ENCODE peak calls at places on chromosomes 2 and 18, in six cellular contexts. P is A549, B is ovary, T is transverse colon, Y is breast epithelium, Q is H54. W is an unnamed sample.

GRCh38 chr2:84899681-84900080 is 5.8 kb upstream of the TMSB10 start:
- DNase-seq in P (no peak), Y (no peak), B (no peak), T (no peak), Q (no peak), W (no peak)

GRCh38 chr2:159713691-159714585 is 1.6 kb downstream of the MARCHF7 start:
- DNase-seq in P (peak), T (no peak), Q (no peak), B (no peak), Y (no peak), W (peak)

GRCh38 chr2:28390857-28391563 is 1.6 kb upstream of the FOSL2 start:
- DNase-seq in Q (peak), Y (peak), B (peak), P (peak), T (peak), W (peak)

GRCh38 chr18:47595816-47596501 is 334.5 kb downstream of the SMAD2 start:
- DNase-seq in T (peak), B (no peak), Y (no peak), P (peak), Q (peak), W (peak)

GRCh38 chr18:22223961-22224322 is 54.6 kb downstream of the GATA6 start:
- DNase-seq in Q (no peak), P (no peak), T (no peak), B (no peak), Y (no peak), W (no peak)

GRCh38 chr2:16671760-16672159 is 6.1 kb upstream of the CYRIA start:
- DNase-seq in P (no peak), T (no peak), B (no peak), Q (no peak), Y (no peak), W (peak)

GRCh38 chr18:41955688-41956087 is 654 bp downstream of the PIK3C3 start:
- DNase-seq in T (no peak), P (no peak), Q (no peak), Y (no peak), B (no peak), W (peak)

GRCh38 chr2:132009874-132010521 is 151.8 kb downstream of the ANKRD30BL start:
- DNase-seq in Y (no peak), Q (no peak), T (no peak), P (no peak), B (no peak), W (no peak)

GRCh38 chr2:143171817-143172216 is 42.6 kb downstream of the ARHGAP15 start:
- DNase-seq in Q (no peak), T (no peak), P (no peak), Y (no peak), B (no peak), W (no peak)

GRCh38 chr18:48997985-48998831 is 47.4 kb upstream of the SMAD7 start:
- DNase-seq in B (no peak), T (no peak), P (peak), Q (peak), Y (peak), W (no peak)

GRCh38 chr2:150538582-150539236 is 51.2 kb upstream of the RND3 start:
- DNase-seq in Q (no peak), B (no peak), P (no peak), Y (no peak), T (no peak), W (no peak)

GRCh38 chr2:224772494-224772893 is 56.3 kb upstream of the CCDC195 start:
- DNase-seq in T (no peak), Y (no peak), B (no peak), Q (no peak), P (no peak), W (no peak)

GRCh38 chr2:68861330-68861729 is 9.9 kb downstream of the BMP10 start:
- DNase-seq in B (no peak), Q (no peak), Y (no peak), T (no peak), P (no peak), W (no peak)

GRCh38 chr2:102342888-102343287 is 12.7 kb upstream of the IL18R1 start:
- DNase-seq in P (no peak), B (no peak), Q (no peak), T (no peak), Y (no peak), W (no peak)

GRCh38 chr2:50133766-50134165 is 898.2 kb downstream of the NRXN1 start:
- DNase-seq in P (no peak), T (no peak), Y (no peak), B (no peak), Q (no peak), W (no peak)

GRCh38 chr2:85748948-85749875 is 4.6 kb upstream of the ATOH8 start:
- DNase-seq in P (no peak), B (no peak), Y (no peak), T (no peak), Q (no peak), W (no peak)

GRCh38 chr2:190809876-190810525 is 70.6 kb upstream of the GLS start:
- DNase-seq in T (no peak), Y (no peak), Q (no peak), B (no peak), P (no peak), W (no peak)

GRCh38 chr2:156803243-156803642 is 367.1 kb downstream of the GPD2 start:
- DNase-seq in Q (no peak), Y (no peak), T (no peak), P (no peak), B (no peak), W (no peak)

GRCh38 chr2:233852056-233852455 is 2.3 kb downstream of the HJURP start:
- DNase-seq in P (no peak), B (no peak), Q (no peak), T (no peak), Y (no peak), W (peak)

GRCh38 chr2:225764346-225764745 is 364.8 kb downstream of the NYAP2 start:
- DNase-seq in P (no peak), Y (no peak), T (no peak), B (no peak), Q (no peak), W (no peak)

GRCh38 chr18:72727038-72727690 is 140.6 kb downstream of the NETO1 start:
- DNase-seq in P (no peak), B (no peak), Y (no peak), Q (no peak), T (no peak), W (no peak)

GRCh38 chr2:232341061-232341738 is 37.4 kb upstream of the ALPP start:
- DNase-seq in Y (no peak), B (peak), Q (no peak), T (no peak), P (no peak), W (no peak)

GRCh38 chr2:149617057-149617456 is 29.5 kb upstream of the MMADHC start:
- DNase-seq in B (no peak), T (no peak), Y (no peak), Q (no peak), P (no peak), W (no peak)

GRCh38 chr2:1593371-1594205 is 150.7 kb downstream of the PXDN start:
- DNase-seq in T (no peak), Y (no peak), B (no peak), P (peak), Q (peak), W (no peak)

GRCh38 chr2:170341684-170342631 is 164.0 kb downstream of the MYO3B start:
- DNase-seq in Y (no peak), P (no peak), T (no peak), Q (no peak), B (no peak), W (no peak)

GRCh38 chr2:113181491-113182051 is 7.8 kb downstream of the PSD4 start:
- DNase-seq in T (no peak), Q (no peak), B (no peak), P (no peak), Y (no peak), W (no peak)

DNA sequence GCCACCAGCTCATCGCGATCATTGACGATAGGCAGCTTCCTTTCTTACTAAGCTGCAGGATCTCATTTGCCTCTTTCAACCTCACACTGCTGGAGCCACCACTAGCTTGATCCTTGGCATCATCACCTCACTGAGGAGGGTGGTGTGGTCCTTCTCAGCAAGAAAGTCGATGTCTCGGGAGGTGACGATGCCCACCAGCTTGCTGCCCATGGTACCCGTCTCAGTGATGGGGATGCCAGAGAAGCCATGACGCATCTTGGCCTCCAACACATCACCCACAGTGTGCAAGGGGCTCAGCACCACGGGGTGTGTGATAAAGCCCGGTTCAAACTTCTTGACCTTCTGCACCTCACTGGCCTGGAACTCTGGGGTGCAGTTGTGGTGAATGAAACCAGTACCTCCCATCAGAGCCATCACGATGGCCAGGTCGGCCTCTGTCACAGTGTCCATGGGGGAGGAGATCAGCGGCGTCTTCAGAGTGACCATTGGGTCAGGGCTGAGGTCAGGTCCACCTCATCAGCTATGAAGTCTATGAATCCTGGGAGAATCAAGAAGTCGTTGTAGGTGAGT is 22.5 kb downstream of the CFLAR start:
- DNase-seq in T (no peak), Q (no peak), Y (no peak), B (no peak), P (no peak), W (no peak)
- TF ChIP-seq POLR2A in T (no peak), Q (no peak), Y (no peak), B (no peak), P (no peak), W (no peak)

DNA sequence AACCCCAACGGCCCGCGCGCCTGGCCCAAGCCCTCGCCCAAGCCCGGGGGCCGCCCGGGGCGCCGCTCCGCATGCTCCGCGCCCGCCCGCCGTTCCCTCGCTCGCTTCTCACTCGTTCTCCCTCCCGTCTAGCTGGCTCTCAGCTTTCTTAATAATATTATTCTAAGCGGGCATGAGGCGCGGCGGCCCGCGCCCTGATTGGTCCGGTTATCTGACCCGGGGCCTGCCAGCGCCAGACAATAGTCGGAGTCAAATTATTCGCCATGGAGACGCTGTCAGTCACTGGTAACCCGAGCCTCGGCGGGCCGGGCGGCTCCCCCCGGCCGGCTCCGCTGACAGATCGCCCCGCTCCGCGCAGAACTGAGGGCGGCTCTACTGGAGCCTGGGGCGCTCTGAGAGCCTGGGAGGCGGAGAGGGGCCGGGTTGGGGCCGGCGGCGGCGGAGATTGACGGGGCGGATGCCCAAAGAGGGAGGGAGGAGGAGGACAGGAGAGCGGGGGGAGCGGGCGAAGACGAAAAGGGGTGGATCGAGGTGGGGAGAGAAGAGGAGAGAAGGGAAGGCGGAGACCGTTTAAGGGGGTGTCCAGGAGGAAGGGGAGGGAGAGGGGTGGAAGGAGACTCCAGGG is at the start of gene SIX2:
- DNase-seq in Y (peak), Q (no peak), T (peak), B (peak), P (peak), W (no peak)
- TF ChIP-seq POLR2A in Y (no peak), Q (peak), T (no peak), B (no peak), P (no peak), W (no peak)

GRCh38 chr18:28607991-28608390 is 431.1 kb upstream of the CDH2 start:
- DNase-seq in Q (no peak), P (no peak), B (no peak), Y (no peak), T (no peak), W (no peak)
- TF ChIP-seq POLR2A in Q (no peak), P (no peak), B (no peak), Y (no peak), T (no peak), W (no peak)

DNA sequence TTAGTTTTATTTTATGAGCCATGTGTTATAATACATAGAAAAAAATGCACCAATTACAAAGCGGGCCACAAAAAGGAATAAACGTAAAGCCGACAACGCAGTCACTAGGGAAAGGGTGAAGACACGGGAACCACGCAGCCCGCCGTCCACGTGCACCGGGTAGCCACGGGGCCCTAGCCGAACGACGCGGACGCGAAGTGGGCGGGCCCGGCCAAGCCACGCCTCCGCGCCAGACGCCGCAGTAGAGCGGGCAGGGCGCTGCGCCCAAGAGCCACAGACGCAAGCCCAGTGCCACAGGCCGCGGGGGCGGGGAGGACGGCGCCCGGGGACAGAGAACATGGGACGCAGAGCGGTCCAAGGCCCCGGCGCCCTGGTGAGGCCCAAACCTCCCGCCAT is at the start of gene DUSP28:
- DNase-seq in Y (peak), T (peak), Q (peak), B (peak), P (peak), W (peak)
- TF ChIP-seq POLR2A in Y (peak), T (peak), Q (peak), B (peak), P (peak), W (peak)

DNA sequence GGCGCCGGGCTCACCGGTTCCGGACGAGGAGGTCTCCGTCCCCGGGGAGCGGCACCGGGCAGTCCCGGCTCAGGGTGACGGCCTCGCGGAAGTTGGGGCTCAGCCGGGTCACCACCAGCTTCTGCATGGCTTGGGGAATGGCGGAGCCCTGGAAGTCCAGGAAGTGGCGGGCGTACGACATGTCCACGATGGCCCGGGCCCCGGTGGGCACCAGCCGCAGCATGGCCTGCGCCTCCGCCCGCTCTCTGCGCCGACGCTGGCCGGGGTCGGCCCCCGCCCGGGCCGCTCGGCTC is 157 bp downstream of the PTGR3 start:
- DNase-seq in Y (no peak), Q (no peak), T (no peak), P (no peak), B (no peak), W (no peak)
- TF ChIP-seq POLR2A in Y (no peak), Q (no peak), T (peak), P (peak), B (no peak), W (no peak)

GRCh38 chr18:62663731-62664336 is 51.5 kb upstream of the PHLPP1 start:
- DNase-seq in Y (no peak), B (no peak), T (no peak), P (no peak), Q (peak), W (peak)

GRCh38 chr18:62659698-62660097 is 55.6 kb upstream of the PHLPP1 start:
- DNase-seq in T (no peak), Q (no peak), B (no peak), P (no peak), Y (no peak), W (no peak)

GRCh38 chr18:62658028-62658427 is 57.3 kb upstream of the PHLPP1 start:
- DNase-seq in T (no peak), Q (no peak), P (no peak), B (no peak), Y (no peak), W (no peak)

GRCh38 chr18:62660741-62661140 is 54.6 kb upstream of the PHLPP1 start:
- DNase-seq in Y (no peak), B (no peak), Q (no peak), P (no peak), T (no peak), W (no peak)

DNA sequence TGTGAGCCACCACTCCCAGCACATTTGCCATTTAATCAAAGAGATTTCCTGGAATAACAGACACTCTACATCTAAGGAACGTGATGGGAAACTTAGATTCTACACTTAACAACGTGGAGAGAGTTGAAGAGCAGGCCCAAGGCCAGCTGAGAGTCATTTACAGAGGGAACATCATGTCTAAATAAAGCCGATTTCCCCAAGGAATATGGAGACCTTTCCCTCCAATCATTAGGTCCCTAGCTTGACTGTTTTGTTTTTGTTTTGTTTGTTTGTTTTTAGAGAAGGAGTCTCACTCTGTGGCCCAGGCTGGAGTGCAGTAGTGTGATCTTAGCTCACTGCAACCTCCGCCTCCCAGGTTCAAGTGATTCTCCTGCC is 52.6 kb upstream of the PHLPP1 start:
- DNase-seq in P (no peak), Q (no peak), B (no peak), Y (no peak), T (no peak), W (no peak)
- TF ChIP-seq POLR2A in P (no peak), Q (no peak), B (no peak), Y (no peak), T (no peak), W (no peak)

GRCh38 chr2:101082993-101083392 is 68.2 kb downstream of the TBC1D8 start:
- DNase-seq in T (no peak), P (no peak), B (no peak), Q (no peak), Y (no peak), W (no peak)
- TF ChIP-seq POLR2A in T (no peak), P (no peak), B (no peak), Q (no peak), Y (no peak), W (no peak)

GRCh38 chr2:119820275-119820674 is 60.6 kb downstream of the PTPN4 start:
- DNase-seq in P (no peak), Y (no peak), T (no peak), Q (peak), B (no peak), W (no peak)
- TF ChIP-seq POLR2A in P (no peak), Y (no peak), T (no peak), Q (no peak), B (no peak), W (no peak)

DNA sequence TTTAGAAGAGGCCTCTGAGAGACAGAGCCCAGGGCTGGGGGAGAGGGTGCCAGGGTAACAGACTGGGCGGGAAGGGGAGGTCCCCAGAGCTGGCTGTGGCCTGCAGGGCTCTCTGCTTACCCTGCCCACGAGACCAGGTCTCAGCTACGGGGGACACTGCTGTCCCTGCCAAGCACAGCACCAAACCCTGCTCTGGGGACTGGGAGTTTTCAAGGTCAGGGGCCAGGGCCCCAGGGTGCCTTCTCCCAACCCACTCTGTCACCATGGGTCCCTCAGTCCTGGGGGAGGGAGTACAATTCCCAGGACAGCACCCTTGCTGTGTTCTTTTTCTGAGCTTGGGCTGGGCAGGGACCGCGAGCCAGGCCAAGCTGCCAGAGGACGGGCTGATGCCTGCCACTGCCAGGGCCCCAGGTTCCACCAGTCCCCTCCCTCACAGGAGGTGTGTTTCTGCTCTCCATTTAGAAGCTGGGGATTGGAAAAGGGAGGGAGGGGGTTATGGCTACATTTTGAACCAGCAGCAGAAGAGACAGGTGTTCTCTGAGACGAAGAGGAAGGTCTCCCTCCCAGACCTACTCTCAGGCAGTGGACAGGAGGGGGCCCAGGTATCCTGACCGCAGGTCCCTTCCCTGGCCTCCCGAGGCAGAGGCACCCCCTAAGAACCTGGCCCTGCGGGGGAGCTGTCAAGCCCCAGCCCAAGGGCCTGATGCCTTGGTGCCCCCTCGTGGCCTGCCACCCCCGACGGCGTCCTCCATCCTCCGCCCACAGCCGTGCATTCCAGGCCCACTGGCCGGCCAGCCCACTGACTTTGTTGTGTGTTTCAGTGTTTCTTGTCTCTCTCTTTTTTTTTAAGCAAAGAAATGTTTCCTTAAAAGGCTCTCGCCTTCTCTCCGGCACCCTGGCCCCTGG is 80.4 kb downstream of the TNS1 start:
- DNase-seq in T (no peak), B (peak), Q (no peak), Y (peak), P (no peak), W (no peak)
- TF ChIP-seq POLR2A in T (peak), B (peak), Q (no peak), Y (no peak), P (no peak), W (no peak)